ENCODE peak calls at places on chromosome 18, in seven cellular contexts. One of them, this sample, is unnamed.

GRCh38 chr18:67669993-67670671 is 153.6 kb upstream of the DSEL start:
- DNase-seq in dorsolateral prefrontal cortex: no peak
- DNase-seq in H9: no peak
- DNase-seq in A549: no peak
- DNase-seq in Peyer's patch: no peak
- DNase-seq in psoas muscle: no peak
- DNase-seq in AG10803: peak; percentile 98
- DNase-seq in this sample: no peak

GRCh38 chr18:39749154-39749553 is 2183.6 kb upstream of the CELF4 start:
- DNase-seq in dorsolateral prefrontal cortex: no peak
- DNase-seq in H9: no peak
- DNase-seq in A549: no peak
- DNase-seq in Peyer's patch: no peak
- DNase-seq in psoas muscle: no peak
- DNase-seq in AG10803: no peak
- DNase-seq in this sample: no peak

GRCh38 chr18:12837747-12838146 is 46.3 kb downstream of the PTPN2 start:
- DNase-seq in dorsolateral prefrontal cortex: no peak
- DNase-seq in H9: no peak
- DNase-seq in A549: no peak
- DNase-seq in Peyer's patch: no peak
- DNase-seq in psoas muscle: no peak
- DNase-seq in AG10803: peak; percentile 56
- DNase-seq in this sample: no peak

GRCh38 chr18:3886575-3887322 is 436.8 kb downstream of the TGIF1 start:
- DNase-seq in dorsolateral prefrontal cortex: no peak
- DNase-seq in H9: no peak
- DNase-seq in A549: no peak
- DNase-seq in Peyer's patch: peak; percentile 51
- DNase-seq in psoas muscle: no peak
- DNase-seq in AG10803: no peak
- DNase-seq in this sample: no peak

GRCh38 chr18:62852851-62853250 is 137.5 kb downstream of the PHLPP1 start:
- DNase-seq in dorsolateral prefrontal cortex: no peak
- DNase-seq in H9: no peak
- DNase-seq in A549: no peak
- DNase-seq in Peyer's patch: no peak
- DNase-seq in psoas muscle: no peak
- DNase-seq in AG10803: peak; percentile 26
- DNase-seq in this sample: no peak

GRCh38 chr18:77080283-77080682 is 52.3 kb downstream of the MBP start:
- DNase-seq in dorsolateral prefrontal cortex: no peak
- DNase-seq in H9: no peak
- DNase-seq in A549: no peak
- DNase-seq in Peyer's patch: peak; percentile 86
- DNase-seq in psoas muscle: no peak
- DNase-seq in AG10803: no peak
- DNase-seq in this sample: peak; percentile 41

GRCh38 chr18:26057208-26057821 is 33.1 kb downstream of the SS18 start:
- DNase-seq in dorsolateral prefrontal cortex: no peak
- DNase-seq in H9: no peak
- DNase-seq in A549: no peak
- DNase-seq in Peyer's patch: no peak
- DNase-seq in psoas muscle: no peak
- DNase-seq in AG10803: no peak
- DNase-seq in this sample: no peak

GRCh38 chr18:27171993-27172392 is 13.1 kb downstream of the CHST9 start:
- DNase-seq in dorsolateral prefrontal cortex: no peak
- DNase-seq in H9: no peak
- DNase-seq in A549: no peak
- DNase-seq in Peyer's patch: no peak
- DNase-seq in psoas muscle: no peak
- DNase-seq in AG10803: no peak
- DNase-seq in this sample: no peak

GRCh38 chr18:50594931-50595330 is 35.0 kb downstream of the MAPK4 start:
- DNase-seq in dorsolateral prefrontal cortex: no peak
- DNase-seq in H9: no peak
- DNase-seq in A549: no peak
- DNase-seq in Peyer's patch: no peak
- DNase-seq in psoas muscle: no peak
- DNase-seq in AG10803: no peak
- DNase-seq in this sample: no peak

GRCh38 chr18:47283476-47283875 is 32.0 kb upstream of the SKOR2 start:
- DNase-seq in dorsolateral prefrontal cortex: no peak
- DNase-seq in H9: peak; percentile 34
- DNase-seq in A549: no peak
- DNase-seq in Peyer's patch: no peak
- DNase-seq in psoas muscle: no peak
- DNase-seq in AG10803: peak; percentile 23
- DNase-seq in this sample: no peak

GRCh38 chr18:79792988-79793355 is 4.8 kb upstream of the KCNG2 start:
- DNase-seq in dorsolateral prefrontal cortex: no peak
- DNase-seq in H9: no peak
- DNase-seq in A549: no peak
- DNase-seq in Peyer's patch: no peak
- DNase-seq in psoas muscle: no peak
- DNase-seq in AG10803: no peak
- DNase-seq in this sample: no peak

GRCh38 chr18:79524181-79525078 is 128.7 kb downstream of the NFATC1 start:
- DNase-seq in dorsolateral prefrontal cortex: no peak
- DNase-seq in H9: peak; percentile 29
- DNase-seq in A549: no peak
- DNase-seq in Peyer's patch: peak; percentile 77
- DNase-seq in psoas muscle: no peak
- DNase-seq in AG10803: no peak
- DNase-seq in this sample: peak; percentile 77

GRCh38 chr18:78196280-78196679 is 783.3 kb upstream of the SALL3 start:
- DNase-seq in dorsolateral prefrontal cortex: no peak
- DNase-seq in H9: no peak
- DNase-seq in A549: no peak
- DNase-seq in Peyer's patch: no peak
- DNase-seq in psoas muscle: no peak
- DNase-seq in AG10803: no peak
- DNase-seq in this sample: no peak

GRCh38 chr18:34514957-34515356 is 195.1 kb upstream of the DTNA start:
- DNase-seq in dorsolateral prefrontal cortex: no peak
- DNase-seq in H9: no peak
- DNase-seq in A549: no peak
- DNase-seq in Peyer's patch: no peak
- DNase-seq in psoas muscle: no peak
- DNase-seq in AG10803: no peak
- DNase-seq in this sample: no peak

GRCh38 chr18:76380791-76381405 is 114.1 kb downstream of the ZNF516 start:
- DNase-seq in dorsolateral prefrontal cortex: no peak
- DNase-seq in H9: peak; percentile 86
- DNase-seq in A549: peak; percentile 54
- DNase-seq in Peyer's patch: peak; percentile 40
- DNase-seq in psoas muscle: no peak
- DNase-seq in AG10803: no peak
- DNase-seq in this sample: no peak

GRCh38 chr18:31835528-31836138 is 75.0 kb upstream of the SLC25A52 start:
- DNase-seq in dorsolateral prefrontal cortex: peak; percentile 50
- DNase-seq in H9: no peak
- DNase-seq in A549: no peak
- DNase-seq in Peyer's patch: no peak
- DNase-seq in psoas muscle: no peak
- DNase-seq in AG10803: peak; percentile 1
- DNase-seq in this sample: no peak

GRCh38 chr18:7566244-7566586 is 901 bp upstream of the PTPRM start:
- DNase-seq in dorsolateral prefrontal cortex: no peak
- DNase-seq in H9: no peak
- DNase-seq in A549: no peak
- DNase-seq in Peyer's patch: no peak
- DNase-seq in psoas muscle: no peak
- DNase-seq in AG10803: no peak
- DNase-seq in this sample: no peak

GRCh38 chr18:53799134-53799533 is 425.3 kb downstream of the MBD2 start:
- DNase-seq in dorsolateral prefrontal cortex: no peak
- DNase-seq in H9: no peak
- DNase-seq in A549: no peak
- DNase-seq in Peyer's patch: no peak
- DNase-seq in psoas muscle: no peak
- DNase-seq in AG10803: peak; percentile 68
- DNase-seq in this sample: no peak

GRCh38 chr18:2256577-2256976 is 314.7 kb downstream of the METTL4 start:
- DNase-seq in dorsolateral prefrontal cortex: no peak
- DNase-seq in H9: no peak
- DNase-seq in A549: no peak
- DNase-seq in Peyer's patch: no peak
- DNase-seq in psoas muscle: no peak
- DNase-seq in AG10803: no peak
- DNase-seq in this sample: no peak

GRCh38 chr18:76581261-76581660 is 86.2 kb upstream of the ZNF516 start:
- DNase-seq in dorsolateral prefrontal cortex: no peak
- DNase-seq in H9: no peak
- DNase-seq in A549: no peak
- DNase-seq in Peyer's patch: no peak
- DNase-seq in psoas muscle: no peak
- DNase-seq in AG10803: no peak
- DNase-seq in this sample: no peak

GRCh38 chr18:74942319-74942910 is 266.5 kb downstream of the PTGR3 start:
- DNase-seq in dorsolateral prefrontal cortex: no peak
- DNase-seq in H9: no peak
- DNase-seq in A549: no peak
- DNase-seq in Peyer's patch: no peak
- DNase-seq in psoas muscle: no peak
- DNase-seq in AG10803: no peak
- DNase-seq in this sample: peak; percentile 23

GRCh38 chr18:43181711-43182110 is 66.2 kb upstream of the RIT2 start:
- DNase-seq in dorsolateral prefrontal cortex: no peak
- DNase-seq in H9: no peak
- DNase-seq in A549: no peak
- DNase-seq in Peyer's patch: no peak
- DNase-seq in psoas muscle: no peak
- DNase-seq in AG10803: no peak
- DNase-seq in this sample: no peak

GRCh38 chr18:62957885-62958472 is 242.6 kb downstream of the PHLPP1 start:
- DNase-seq in dorsolateral prefrontal cortex: no peak
- DNase-seq in H9: peak; percentile 71
- DNase-seq in A549: no peak
- DNase-seq in Peyer's patch: peak; percentile 80
- DNase-seq in psoas muscle: no peak
- DNase-seq in AG10803: peak; percentile 46
- DNase-seq in this sample: no peak

GRCh38 chr18:4068552-4069158 is 386.5 kb downstream of the DLGAP1 start:
- DNase-seq in dorsolateral prefrontal cortex: peak; percentile 56
- DNase-seq in H9: peak; percentile 61
- DNase-seq in A549: peak; percentile 30
- DNase-seq in Peyer's patch: peak; percentile 54
- DNase-seq in psoas muscle: no peak
- DNase-seq in AG10803: peak; percentile 52
- DNase-seq in this sample: peak; percentile 15

GRCh38 chr18:10482363-10482984 is 28.0 kb downstream of the APCDD1 start:
- DNase-seq in dorsolateral prefrontal cortex: no peak
- DNase-seq in H9: peak; percentile 48
- DNase-seq in A549: no peak
- DNase-seq in Peyer's patch: no peak
- DNase-seq in psoas muscle: no peak
- DNase-seq in AG10803: no peak
- DNase-seq in this sample: no peak

GRCh38 chr18:525066-525797 is 24.7 kb upstream of the COLEC12 start:
- DNase-seq in dorsolateral prefrontal cortex: no peak
- DNase-seq in H9: no peak
- DNase-seq in A549: no peak
- DNase-seq in Peyer's patch: no peak
- DNase-seq in psoas muscle: no peak
- DNase-seq in AG10803: peak; percentile 67
- DNase-seq in this sample: no peak
- TF ChIP-seq CTCF in dorsolateral prefrontal cortex: no peak
- TF ChIP-seq CTCF in H9: no peak
- TF ChIP-seq CTCF in A549: no peak
- TF ChIP-seq CTCF in Peyer's patch: no peak
- TF ChIP-seq CTCF in psoas muscle: no peak
- TF ChIP-seq CTCF in AG10803: no peak
- TF ChIP-seq CTCF in this sample: no peak

GRCh38 chr18:45378933-45379332 is 236.3 kb upstream of the SLC14A2 start:
- DNase-seq in dorsolateral prefrontal cortex: no peak
- DNase-seq in H9: no peak
- DNase-seq in A549: no peak
- DNase-seq in Peyer's patch: no peak
- DNase-seq in psoas muscle: no peak
- DNase-seq in AG10803: no peak
- DNase-seq in this sample: no peak

GRCh38 chr18:45374878-45375630 is 240.2 kb upstream of the SLC14A2 start:
- DNase-seq in dorsolateral prefrontal cortex: no peak
- DNase-seq in H9: no peak
- DNase-seq in A549: no peak
- DNase-seq in Peyer's patch: no peak
- DNase-seq in psoas muscle: no peak
- DNase-seq in AG10803: no peak
- DNase-seq in this sample: no peak

GRCh38 chr18:45383228-45383627 is 232.0 kb upstream of the SLC14A2 start:
- DNase-seq in dorsolateral prefrontal cortex: no peak
- DNase-seq in H9: no peak
- DNase-seq in A549: no peak
- DNase-seq in Peyer's patch: no peak
- DNase-seq in psoas muscle: no peak
- DNase-seq in AG10803: no peak
- DNase-seq in this sample: no peak

GRCh38 chr18:45379903-45380302 is 235.4 kb upstream of the SLC14A2 start:
- DNase-seq in dorsolateral prefrontal cortex: no peak
- DNase-seq in H9: no peak
- DNase-seq in A549: no peak
- DNase-seq in Peyer's patch: no peak
- DNase-seq in psoas muscle: no peak
- DNase-seq in AG10803: no peak
- DNase-seq in this sample: no peak

DNA sequence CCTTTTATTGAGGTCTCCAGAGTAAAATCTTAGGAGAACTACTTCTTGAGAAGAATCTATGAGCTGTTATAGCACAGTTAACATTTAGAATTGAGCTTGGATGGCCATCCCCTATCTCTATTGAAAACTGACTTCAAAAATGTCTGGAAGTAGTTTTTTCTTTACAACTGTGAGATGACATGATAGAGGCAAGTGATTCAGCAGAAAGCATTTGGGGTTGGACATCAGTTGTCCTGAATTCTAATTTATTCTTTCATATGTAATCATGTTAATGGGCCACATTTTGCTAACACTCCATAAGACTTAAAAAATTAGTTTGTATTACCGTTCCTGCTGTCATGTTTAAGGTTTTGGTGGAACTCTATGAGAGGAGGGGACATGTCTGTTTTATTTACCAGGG is 237.0 kb upstream of the SLC14A2 start:
- DNase-seq in dorsolateral prefrontal cortex: no peak
- DNase-seq in H9: no peak
- DNase-seq in A549: no peak
- DNase-seq in Peyer's patch: no peak
- DNase-seq in psoas muscle: no peak
- DNase-seq in AG10803: no peak
- DNase-seq in this sample: no peak
- TF ChIP-seq CTCF in dorsolateral prefrontal cortex: no peak
- TF ChIP-seq CTCF in H9: no peak
- TF ChIP-seq CTCF in A549: no peak
- TF ChIP-seq CTCF in Peyer's patch: no peak
- TF ChIP-seq CTCF in psoas muscle: no peak
- TF ChIP-seq CTCF in AG10803: no peak
- TF ChIP-seq CTCF in this sample: no peak

GRCh38 chr18:48951448-48952286 is 902 bp upstream of the SMAD7 start:
- DNase-seq in dorsolateral prefrontal cortex: peak; percentile 79
- DNase-seq in H9: peak; percentile 90
- DNase-seq in A549: no peak
- DNase-seq in Peyer's patch: peak; percentile 95
- DNase-seq in psoas muscle: peak; percentile 92
- DNase-seq in AG10803: peak; percentile 93
- DNase-seq in this sample: peak; percentile 89
- TF ChIP-seq CTCF in dorsolateral prefrontal cortex: peak; percentile 24
- TF ChIP-seq CTCF in H9: peak; percentile 38
- TF ChIP-seq CTCF in A549: no peak
- TF ChIP-seq CTCF in Peyer's patch: peak; percentile 51
- TF ChIP-seq CTCF in psoas muscle: peak; percentile 40
- TF ChIP-seq CTCF in AG10803: no peak
- TF ChIP-seq CTCF in this sample: peak; percentile 5

GRCh38 chr18:35939166-35939565 is 33.3 kb upstream of the RMP24 start:
- DNase-seq in dorsolateral prefrontal cortex: no peak
- DNase-seq in H9: peak; percentile 74
- DNase-seq in A549: no peak
- DNase-seq in Peyer's patch: no peak
- DNase-seq in psoas muscle: no peak
- DNase-seq in AG10803: no peak
- DNase-seq in this sample: no peak
- TF ChIP-seq CTCF in dorsolateral prefrontal cortex: peak; percentile 25
- TF ChIP-seq CTCF in H9: peak; percentile 76
- TF ChIP-seq CTCF in A549: no peak
- TF ChIP-seq CTCF in Peyer's patch: no peak
- TF ChIP-seq CTCF in psoas muscle: no peak
- TF ChIP-seq CTCF in AG10803: peak; percentile 18
- TF ChIP-seq CTCF in this sample: peak; percentile 34